ENCODE peak calls at places on chromosomes 4 and X, in eight cellular contexts. One of them, this sample, is unnamed.

GRCh38 chrX:20499763-20500162 is 233.1 kb upstream of the RPS6KA3 start:
- DNase-seq in A549: no peak
- DNase-seq in HCT116: no peak
- DNase-seq in K562: no peak
- DNase-seq in GM12878: no peak
- DNase-seq in endothelial cell of umbilical vein: no peak
- DNase-seq in H1: no peak
- DNase-seq in HepG2: peak; percentile 56
- DNase-seq in this sample: no peak

GRCh38 chr4:25229804-25230203 is 4.0 kb upstream of the PI4K2B start:
- DNase-seq in A549: no peak
- DNase-seq in HCT116: no peak
- DNase-seq in K562: no peak
- DNase-seq in GM12878: no peak
- DNase-seq in endothelial cell of umbilical vein: no peak
- DNase-seq in H1: no peak
- DNase-seq in HepG2: no peak
- DNase-seq in this sample: no peak

GRCh38 chr4:187606581-187606980 is 389.0 kb upstream of the ZFP42 start:
- DNase-seq in A549: peak; percentile 54
- DNase-seq in HCT116: peak; percentile 54
- DNase-seq in K562: peak; percentile 67
- DNase-seq in GM12878: no peak
- DNase-seq in endothelial cell of umbilical vein: peak; percentile 50
- DNase-seq in H1: no peak
- DNase-seq in HepG2: peak; percentile 50
- DNase-seq in this sample: peak; percentile 64

GRCh38 chr4:85717366-85717765 is 242.4 kb downstream of the ARHGAP24 start:
- DNase-seq in A549: no peak
- DNase-seq in HCT116: no peak
- DNase-seq in K562: no peak
- DNase-seq in GM12878: no peak
- DNase-seq in endothelial cell of umbilical vein: no peak
- DNase-seq in H1: no peak
- DNase-seq in HepG2: no peak
- DNase-seq in this sample: no peak

GRCh38 chr4:7929530-7929951 is 10.1 kb downstream of the AFAP1 start:
- DNase-seq in A549: peak; percentile 32
- DNase-seq in HCT116: peak; percentile 34
- DNase-seq in K562: no peak
- DNase-seq in GM12878: no peak
- DNase-seq in endothelial cell of umbilical vein: no peak
- DNase-seq in H1: peak; percentile 25
- DNase-seq in HepG2: no peak
- DNase-seq in this sample: no peak

GRCh38 chr4:105588252-105588651 is 35.8 kb downstream of the ARHGEF38 start:
- DNase-seq in A549: no peak
- DNase-seq in HCT116: no peak
- DNase-seq in K562: no peak
- DNase-seq in GM12878: no peak
- DNase-seq in endothelial cell of umbilical vein: no peak
- DNase-seq in H1: no peak
- DNase-seq in HepG2: no peak
- DNase-seq in this sample: peak; percentile 21

GRCh38 chr4:61320154-61320553 is 120.0 kb downstream of the ADGRL3 start:
- DNase-seq in A549: no peak
- DNase-seq in HCT116: no peak
- DNase-seq in K562: no peak
- DNase-seq in GM12878: no peak
- DNase-seq in endothelial cell of umbilical vein: no peak
- DNase-seq in H1: no peak
- DNase-seq in HepG2: no peak
- DNase-seq in this sample: no peak

GRCh38 chrX:96994088-96994487 is 110.4 kb downstream of the RPA4 start:
- DNase-seq in A549: no peak
- DNase-seq in HCT116: no peak
- DNase-seq in K562: no peak
- DNase-seq in GM12878: no peak
- DNase-seq in endothelial cell of umbilical vein: no peak
- DNase-seq in H1: no peak
- DNase-seq in HepG2: no peak
- DNase-seq in this sample: peak; percentile 5

GRCh38 chr4:45036677-45037076 is 310.3 kb upstream of the GNPDA2 start:
- DNase-seq in A549: no peak
- DNase-seq in HCT116: no peak
- DNase-seq in K562: no peak
- DNase-seq in GM12878: no peak
- DNase-seq in endothelial cell of umbilical vein: no peak
- DNase-seq in H1: no peak
- DNase-seq in HepG2: no peak
- DNase-seq in this sample: no peak

GRCh38 chr4:129583868-129584267 is 487.9 kb downstream of the C4orf33 start:
- DNase-seq in A549: no peak
- DNase-seq in HCT116: no peak
- DNase-seq in K562: no peak
- DNase-seq in GM12878: no peak
- DNase-seq in endothelial cell of umbilical vein: no peak
- DNase-seq in H1: no peak
- DNase-seq in HepG2: no peak
- DNase-seq in this sample: peak; percentile 91

GRCh38 chr4:102263024-102263787 is 82.1 kb downstream of the SLC39A8 start:
- DNase-seq in A549: peak; percentile 66
- DNase-seq in HCT116: peak; percentile 51
- DNase-seq in K562: no peak
- DNase-seq in GM12878: no peak
- DNase-seq in endothelial cell of umbilical vein: peak; percentile 64
- DNase-seq in H1: no peak
- DNase-seq in HepG2: peak; percentile 41
- DNase-seq in this sample: peak; percentile 44

GRCh38 chrX:122113376-122113775 is 1066.0 kb downstream of the GLUD2 start:
- DNase-seq in A549: no peak
- DNase-seq in HCT116: no peak
- DNase-seq in K562: no peak
- DNase-seq in GM12878: no peak
- DNase-seq in endothelial cell of umbilical vein: no peak
- DNase-seq in H1: no peak
- DNase-seq in HepG2: no peak
- DNase-seq in this sample: peak; percentile 2

GRCh38 chr4:6732441-6733357 is 16.7 kb downstream of the BLOC1S4 start:
- DNase-seq in A549: peak; percentile 89
- DNase-seq in HCT116: peak; percentile 39
- DNase-seq in K562: peak; percentile 89
- DNase-seq in GM12878: no peak
- DNase-seq in endothelial cell of umbilical vein: peak; percentile 15
- DNase-seq in H1: no peak
- DNase-seq in HepG2: peak; percentile 77
- DNase-seq in this sample: peak; percentile 72

GRCh38 chr4:86242677-86243076 is 117.2 kb downstream of the MAPK10 start:
- DNase-seq in A549: no peak
- DNase-seq in HCT116: no peak
- DNase-seq in K562: no peak
- DNase-seq in GM12878: no peak
- DNase-seq in endothelial cell of umbilical vein: no peak
- DNase-seq in H1: no peak
- DNase-seq in HepG2: no peak
- DNase-seq in this sample: no peak

GRCh38 chr4:142043509-142043908 is 407.1 kb downstream of the IL15 start:
- DNase-seq in A549: no peak
- DNase-seq in HCT116: no peak
- DNase-seq in K562: no peak
- DNase-seq in GM12878: no peak
- DNase-seq in endothelial cell of umbilical vein: no peak
- DNase-seq in H1: no peak
- DNase-seq in HepG2: no peak
- DNase-seq in this sample: no peak

GRCh38 chr4:8085491-8086479 is 72.8 kb downstream of the ABLIM2 start:
- DNase-seq in A549: no peak
- DNase-seq in HCT116: no peak
- DNase-seq in K562: no peak
- DNase-seq in GM12878: no peak
- DNase-seq in endothelial cell of umbilical vein: no peak
- DNase-seq in H1: no peak
- DNase-seq in HepG2: peak; percentile 24
- DNase-seq in this sample: no peak

GRCh38 chr4:157897971-157898370 is 274.9 kb downstream of the GASK1B start:
- DNase-seq in A549: no peak
- DNase-seq in HCT116: no peak
- DNase-seq in K562: no peak
- DNase-seq in GM12878: no peak
- DNase-seq in endothelial cell of umbilical vein: no peak
- DNase-seq in H1: no peak
- DNase-seq in HepG2: no peak
- DNase-seq in this sample: no peak

GRCh38 chrX:10381218-10381617 is 224.4 kb downstream of the CLCN4 start:
- DNase-seq in A549: no peak
- DNase-seq in HCT116: no peak
- DNase-seq in K562: no peak
- DNase-seq in GM12878: no peak
- DNase-seq in endothelial cell of umbilical vein: no peak
- DNase-seq in H1: no peak
- DNase-seq in HepG2: no peak
- DNase-seq in this sample: no peak

GRCh38 chr4:73740353-73740778 is at the start of gene CXCL8:
- DNase-seq in A549: peak; percentile 90
- DNase-seq in HCT116: peak; percentile 76
- DNase-seq in K562: no peak
- DNase-seq in GM12878: no peak
- DNase-seq in endothelial cell of umbilical vein: peak; percentile 94
- DNase-seq in H1: no peak
- DNase-seq in HepG2: peak; percentile 53
- DNase-seq in this sample: peak; percentile 76

GRCh38 chrX:40832723-40833122 is 97.4 kb upstream of the MED14 start:
- DNase-seq in A549: no peak
- DNase-seq in HCT116: no peak
- DNase-seq in K562: no peak
- DNase-seq in GM12878: no peak
- DNase-seq in endothelial cell of umbilical vein: no peak
- DNase-seq in H1: no peak
- DNase-seq in HepG2: no peak
- DNase-seq in this sample: no peak

GRCh38 chrX:47751670-47752069 is 85.0 kb upstream of the ZNF81 start:
- DNase-seq in A549: peak; percentile 25
- DNase-seq in HCT116: peak; percentile 13
- DNase-seq in K562: peak; percentile 38
- DNase-seq in GM12878: no peak
- DNase-seq in endothelial cell of umbilical vein: no peak
- DNase-seq in H1: no peak
- DNase-seq in HepG2: no peak
- DNase-seq in this sample: peak; percentile 40

GRCh38 chrX:105313596-105313995 is 93.1 kb upstream of the TEX13A start:
- DNase-seq in A549: no peak
- DNase-seq in HCT116: no peak
- DNase-seq in K562: no peak
- DNase-seq in GM12878: no peak
- DNase-seq in endothelial cell of umbilical vein: peak; percentile 4
- DNase-seq in H1: no peak
- DNase-seq in HepG2: no peak
- DNase-seq in this sample: no peak

GRCh38 chr4:85153221-85153620 is 186.7 kb upstream of the WDFY3 start:
- DNase-seq in A549: no peak
- DNase-seq in HCT116: no peak
- DNase-seq in K562: no peak
- DNase-seq in GM12878: no peak
- DNase-seq in endothelial cell of umbilical vein: peak; percentile 10
- DNase-seq in H1: no peak
- DNase-seq in HepG2: no peak
- DNase-seq in this sample: no peak

GRCh38 chrX:107508925-107509324 is 59.5 kb downstream of the FRMPD3 start:
- DNase-seq in A549: no peak
- DNase-seq in HCT116: no peak
- DNase-seq in K562: no peak
- DNase-seq in GM12878: no peak
- DNase-seq in endothelial cell of umbilical vein: no peak
- DNase-seq in H1: no peak
- DNase-seq in HepG2: no peak
- DNase-seq in this sample: no peak

GRCh38 chr4:185210102-185210981 is 944 bp downstream of the SNX25 start:
- DNase-seq in A549: peak; percentile 42
- DNase-seq in HCT116: no peak
- DNase-seq in K562: peak; percentile 52
- DNase-seq in GM12878: no peak
- DNase-seq in endothelial cell of umbilical vein: peak; percentile 67
- DNase-seq in H1: no peak
- DNase-seq in HepG2: peak; percentile 13
- DNase-seq in this sample: peak; percentile 68

GRCh38 chr4:121070696-121071639 is 1.4 kb downstream of the NDNF start:
- DNase-seq in A549: peak; percentile 43
- DNase-seq in HCT116: no peak
- DNase-seq in K562: no peak
- DNase-seq in GM12878: no peak
- DNase-seq in endothelial cell of umbilical vein: peak; percentile 13
- DNase-seq in H1: no peak
- DNase-seq in HepG2: no peak
- DNase-seq in this sample: no peak
- TF ChIP-seq POLR2A in A549: no peak
- TF ChIP-seq POLR2A in HCT116: no peak
- TF ChIP-seq POLR2A in K562: no peak
- TF ChIP-seq POLR2A in GM12878: no peak
- TF ChIP-seq POLR2A in endothelial cell of umbilical vein: no peak
- TF ChIP-seq POLR2A in H1: no peak
- TF ChIP-seq POLR2A in HepG2: no peak
- TF ChIP-seq POLR2A in this sample: no peak

GRCh38 chr4:69875986-69876542 is 16.1 kb upstream of the SULT1E1 start:
- DNase-seq in A549: peak; percentile 0
- DNase-seq in HCT116: no peak
- DNase-seq in K562: no peak
- DNase-seq in GM12878: no peak
- DNase-seq in endothelial cell of umbilical vein: no peak
- DNase-seq in H1: no peak
- DNase-seq in HepG2: peak; percentile 52
- DNase-seq in this sample: no peak
- H3K4me3 ChIP-seq in A549: no peak overlapping the region
- H3K4me3 ChIP-seq in HCT116: no peak overlapping the region
- H3K4me3 ChIP-seq in K562: no peak overlapping the region
- H3K4me3 ChIP-seq in GM12878: no peak overlapping the region
- H3K4me3 ChIP-seq in endothelial cell of umbilical vein: no peak overlapping the region
- H3K4me3 ChIP-seq in H1: no peak overlapping the region
- H3K4me3 ChIP-seq in HepG2: no peak overlapping the region
- H3K4me3 ChIP-seq in this sample: no peak overlapping the region

GRCh38 chr4:3832536-3833220 is 66.5 kb downstream of the ADRA2C start:
- DNase-seq in A549: no peak
- DNase-seq in HCT116: no peak
- DNase-seq in K562: no peak
- DNase-seq in GM12878: no peak
- DNase-seq in endothelial cell of umbilical vein: no peak
- DNase-seq in H1: no peak
- DNase-seq in HepG2: no peak
- DNase-seq in this sample: no peak
- TF ChIP-seq MAX in A549: no peak
- TF ChIP-seq MAX in HCT116: no peak
- TF ChIP-seq MAX in K562: no peak
- TF ChIP-seq MAX in GM12878: no peak
- TF ChIP-seq MAX in endothelial cell of umbilical vein: no peak
- TF ChIP-seq MAX in H1: no peak
- TF ChIP-seq MAX in HepG2: no peak
- TF ChIP-seq MAX in this sample: no peak

DNA sequence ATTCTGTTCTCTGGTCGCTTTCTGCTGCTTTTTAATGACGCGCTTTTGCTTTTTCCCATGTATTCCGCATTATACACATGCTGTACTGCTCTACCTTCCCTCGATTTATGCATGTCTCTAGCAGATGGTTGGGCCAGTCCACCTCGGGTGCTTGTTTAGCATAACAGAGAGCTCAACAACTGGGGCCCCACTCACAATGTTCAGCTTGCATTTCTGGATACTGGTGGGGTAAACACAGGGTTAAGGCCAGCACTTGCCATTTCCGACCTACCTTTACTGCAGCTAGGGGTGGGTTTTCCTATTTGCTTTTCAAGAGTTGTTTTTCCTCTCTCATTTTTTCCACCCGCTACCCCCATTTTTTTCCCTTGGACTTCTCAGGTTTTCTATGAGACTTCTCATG is 255.7 kb downstream of the SOX3 start:
- DNase-seq in A549: no peak
- DNase-seq in HCT116: no peak
- DNase-seq in K562: no peak
- DNase-seq in GM12878: no peak
- DNase-seq in endothelial cell of umbilical vein: no peak
- DNase-seq in H1: no peak
- DNase-seq in HepG2: no peak
- DNase-seq in this sample: no peak
- TF ChIP-seq POLR2A in A549: no peak
- TF ChIP-seq POLR2A in HCT116: no peak
- TF ChIP-seq POLR2A in K562: no peak
- TF ChIP-seq POLR2A in GM12878: no peak
- TF ChIP-seq POLR2A in endothelial cell of umbilical vein: no peak
- TF ChIP-seq POLR2A in H1: no peak
- TF ChIP-seq POLR2A in HepG2: no peak
- TF ChIP-seq POLR2A in this sample: no peak